ENCODE peak calls at places on chromosomes 13 and 19, in five cellular contexts. G, U, C, K and Q are unnamed samples.

GRCh38 chr19:47729799-47730520 is 15.4 kb upstream of the NOP53 start:
- DNase-seq in C (peak; percentile 81), K (peak; percentile 97), G (peak; percentile 69), U (peak; percentile 83), Q (peak; percentile 90)

GRCh38 chr19:48244289-48244688 is 11.4 kb downstream of the CARD8 start:
- DNase-seq in U (no peak), K (no peak), C (no peak), G (no peak), Q (no peak)

GRCh38 chr13:94433055-94433947 is 46.2 kb downstream of the DCT start:
- DNase-seq in G (no peak), U (no peak), C (no peak), K (peak; percentile 62), Q (no peak)

GRCh38 chr13:80109313-80109712 is 231.6 kb downstream of the SPRY2 start:
- DNase-seq in K (no peak), U (no peak), C (no peak), G (no peak), Q (no peak)

GRCh38 chr19:29645491-29645867 is 19.8 kb upstream of the PLEKHF1 start:
- DNase-seq in C (no peak), K (peak; percentile 43), G (no peak), U (no peak), Q (no peak)

GRCh38 chr13:97648171-97648880 is 214.4 kb downstream of the RAP2A start:
- DNase-seq in G (no peak), C (no peak), U (no peak), K (no peak), Q (no peak)

GRCh38 chr19:42282036-42282762 is 13.1 kb downstream of the CIC start:
- DNase-seq in G (no peak), U (peak; percentile 81), C (no peak), K (no peak), Q (no peak)

GRCh38 chr19:42325896-42326771 is 699 bp downstream of the MEGF8 start:
- DNase-seq in G (no peak), K (peak; percentile 60), C (peak; percentile 28), U (peak; percentile 86), Q (peak; percentile 63)

GRCh38 chr13:49086711-49087110 is 111.0 kb downstream of the FNDC3A start:
- DNase-seq in C (no peak), G (no peak), U (no peak), K (no peak), Q (no peak)

GRCh38 chr13:60431108-60431700 is 34.2 kb downstream of the TDRD3 start:
- DNase-seq in C (no peak), U (no peak), K (peak; percentile 82), G (no peak), Q (no peak)

GRCh38 chr19:17716309-17716929 is 2.9 kb upstream of the MAP1S start:
- DNase-seq in U (no peak), G (no peak), C (no peak), K (peak; percentile 67), Q (no peak)

GRCh38 chr13:98957731-98958442 is 20.0 kb downstream of the DOCK9 start:
- DNase-seq in K (no peak), C (no peak), U (peak; percentile 35), G (no peak), Q (no peak)

GRCh38 chr13:28476919-28477708 is 17.8 kb downstream of the FLT1 start:
- DNase-seq in K (no peak), G (no peak), U (no peak), C (no peak), Q (no peak)

GRCh38 chr13:84137292-84137691 is 255.0 kb upstream of the SLITRK1 start:
- DNase-seq in U (peak; percentile 56), G (no peak), K (no peak), C (no peak), Q (no peak)

GRCh38 chr13:50700664-50701266 is 142.7 kb downstream of the DLEU7 start:
- DNase-seq in G (no peak), U (no peak), C (no peak), K (no peak), Q (no peak)

GRCh38 chr13:111502957-111503356 is 182.5 kb downstream of the TEX29 start:
- DNase-seq in C (peak; percentile 0), U (no peak), K (no peak), G (no peak), Q (no peak)

GRCh38 chr19:18849838-18850400 is 18.2 kb downstream of the UPF1 start:
- DNase-seq in G (no peak), C (no peak), U (peak; percentile 69), K (no peak), Q (no peak)

GRCh38 chr13:73222627-73223026 is 163.8 kb downstream of the KLF5 start:
- DNase-seq in K (no peak), C (no peak), G (no peak), U (no peak), Q (no peak)

GRCh38 chr13:59247166-59247565 is 916.6 kb downstream of the DIAPH3 start:
- DNase-seq in C (peak; percentile 49), K (no peak), G (no peak), U (no peak), Q (no peak)

GRCh38 chr13:26020536-26021290 is 31.1 kb downstream of the SHISA2 start:
- DNase-seq in C (no peak), K (no peak), G (no peak), U (no peak), Q (no peak)

GRCh38 chr13:26017196-26017921 is 34.5 kb downstream of the SHISA2 start:
- DNase-seq in U (no peak), K (no peak), C (peak; percentile 70), G (no peak), Q (no peak)

GRCh38 chr13:26019241-26019640 is 32.6 kb downstream of the SHISA2 start:
- DNase-seq in U (no peak), G (no peak), K (no peak), C (no peak), Q (no peak)

GRCh38 chr13:26019881-26020535 is 31.8 kb downstream of the SHISA2 start:
- DNase-seq in K (no peak), G (no peak), U (no peak), C (no peak), Q (no peak)

GRCh38 chr13:26017932-26018690 is 33.7 kb downstream of the SHISA2 start:
- DNase-seq in U (no peak), G (no peak), C (no peak), K (no peak), Q (no peak)
- H3K4me1 ChIP-seq in U (peaks cover 9% of the 10 kb centered on the region), G (peaks cover 12% of the 10 kb centered on the region), C (peaks cover 15% of the 10 kb centered on the region), K (peaks cover 3% of the 10 kb centered on the region), Q (no peaks in the 10 kb centered on the region)

GRCh38 chr19:55101261-55101660 is 16.2 kb downstream of the PPP1R12C start:
- DNase-seq in U (no peak), G (no peak), C (no peak), K (no peak), Q (no peak)
- H3K36me3 ChIP-seq in U (peaks cover 90% of the 10 kb centered on the region), G (peaks cover 76% of the 10 kb centered on the region), C (peaks cover 72% of the 10 kb centered on the region), K (peaks cover 4% of the 10 kb centered on the region), Q (no peaks in the 10 kb centered on the region)

DNA sequence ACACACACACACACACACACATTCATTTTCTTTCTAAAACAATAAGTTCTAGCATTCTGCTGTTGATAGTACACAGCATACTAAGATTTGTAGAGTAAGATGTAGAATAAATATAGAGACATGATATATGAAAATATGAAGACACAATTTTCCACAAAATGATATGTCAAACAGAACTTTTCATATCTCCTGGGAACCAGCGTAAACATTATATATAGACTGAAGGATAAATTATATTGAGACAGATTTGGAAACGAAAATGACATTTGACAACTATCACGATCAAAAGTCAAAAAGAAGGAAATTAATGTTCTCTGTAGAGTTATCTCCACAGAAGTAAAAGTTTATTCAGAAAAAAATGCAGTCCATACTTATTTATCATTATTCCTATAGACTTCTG is 1605.7 kb upstream of the SLC10A2 start:
- DNase-seq in K (no peak), C (no peak), G (no peak), U (no peak), Q (no peak)
- H3K4me1 ChIP-seq in K (no peaks in the 10 kb centered on the region), C (no peaks in the 10 kb centered on the region), G (no peaks in the 10 kb centered on the region), U (no peaks in the 10 kb centered on the region), Q (no peaks in the 10 kb centered on the region)

GRCh38 chr13:110208116-110208515 is 98.8 kb downstream of the COL4A1 start:
- DNase-seq in C (no peak), G (no peak), U (no peak), K (no peak), Q (no peak)
- H3K36me3 ChIP-seq in C (peaks cover 83% of the 10 kb centered on the region), G (peaks cover 89% of the 10 kb centered on the region), U (peaks cover 97% of the 10 kb centered on the region), K (peaks cover 12% of the 10 kb centered on the region), Q (peaks cover 13% of the 10 kb centered on the region)

DNA sequence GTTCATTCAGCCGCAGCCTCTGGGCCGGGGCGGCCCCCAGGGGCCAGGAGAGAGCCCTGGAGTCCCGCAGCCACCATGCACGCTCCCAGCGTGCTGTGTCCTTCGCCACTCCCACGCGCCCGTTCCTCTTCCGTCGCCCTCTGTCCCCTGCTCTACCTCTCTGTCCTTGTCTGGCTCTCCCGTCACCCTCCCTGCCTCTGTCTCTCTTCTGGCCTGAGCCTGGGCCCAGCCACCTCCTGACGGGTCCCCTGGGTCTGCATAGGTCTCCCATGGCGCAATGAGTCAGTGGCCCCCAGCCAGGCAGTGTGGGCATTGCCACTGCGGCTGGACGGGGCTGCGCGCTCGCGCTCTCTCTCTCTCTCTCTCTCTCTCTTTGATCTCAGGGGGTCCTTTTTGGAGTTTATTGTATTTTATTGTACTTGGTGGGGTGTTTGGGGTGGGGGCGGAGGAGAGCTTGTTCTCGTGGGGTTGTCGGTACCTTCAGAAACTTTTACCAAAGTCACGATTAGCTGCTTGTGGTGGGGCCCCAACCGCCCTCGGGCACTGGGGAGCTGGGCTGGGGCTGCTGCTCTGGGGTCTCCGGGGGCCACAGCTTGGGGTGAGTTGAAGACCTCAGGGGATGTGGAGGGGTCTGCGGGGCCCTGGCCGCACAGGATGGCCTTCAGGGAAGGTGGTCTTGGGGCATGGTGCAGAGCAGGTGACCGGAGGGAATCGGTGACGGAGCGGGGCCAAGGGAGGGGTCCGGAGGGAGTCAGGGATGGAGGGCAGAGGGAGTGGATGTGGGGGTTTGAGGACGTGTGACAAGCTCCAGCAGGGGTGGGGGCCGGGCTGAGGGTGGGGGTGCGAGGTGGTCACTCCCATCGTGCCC is 1.7 kb upstream of the TGFBR3L start:
- DNase-seq in C (no peak), U (peak; percentile 74), G (no peak), K (no peak), Q (peak; percentile 46)
- H3K4me1 ChIP-seq in C (peaks cover 22% of the 10 kb centered on the region), U (peaks cover 62% of the 10 kb centered on the region), G (peaks cover 29% of the 10 kb centered on the region), K (no peaks in the 10 kb centered on the region), Q (no peaks in the 10 kb centered on the region)

GRCh38 chr19:10920781-10921180 is 7.7 kb downstream of the YIPF2 start:
- DNase-seq in U (no peak), C (no peak), K (no peak), G (no peak), Q (no peak)

GRCh38 chr19:10921199-10921879 is 7.1 kb downstream of the YIPF2 start:
- DNase-seq in G (no peak), U (no peak), K (no peak), C (no peak), Q (no peak)

GRCh38 chr19:10918359-10918758 is 10.1 kb downstream of the YIPF2 start:
- DNase-seq in U (no peak), G (no peak), K (no peak), C (no peak), Q (no peak)

GRCh38 chr19:10920288-10920655 is 8.2 kb downstream of the YIPF2 start:
- DNase-seq in K (no peak), U (no peak), C (no peak), G (no peak), Q (no peak)

GRCh38 chr19:10919352-10920287 is 8.8 kb downstream of the YIPF2 start:
- DNase-seq in C (no peak), U (no peak), G (no peak), K (no peak), Q (no peak)
- H3K36me3 ChIP-seq in C (peaks cover 98% of the 10 kb centered on the region), U (peaks cover 97% of the 10 kb centered on the region), G (peaks cover 100% of the 10 kb centered on the region), K (no peaks in the 10 kb centered on the region), Q (peaks cover 2% of the 10 kb centered on the region)